ENCODE peak calls at places on chromosomes 2 and 18, in ten cellular contexts. C, Y, P, R, H, S, F, U, D and Z are unnamed samples.

GRCh38 chr2:129499747-129500146 is 479.7 kb upstream of the RAB6C start:
- DNase-seq in C (no peak), Y (peak), P (no peak), R (no peak), H (no peak), S (no peak), F (no peak), U (no peak), D (no peak), Z (no peak)

GRCh38 chr18:51342815-51343214 is 145.3 kb upstream of the MEX3C start:
- DNase-seq in C (no peak), Y (peak), P (no peak), R (no peak), H (no peak), S (no peak), F (no peak), U (no peak), D (no peak), Z (no peak)

GRCh38 chr2:28976584-28976983 is 4.5 kb upstream of the TOGARAM2 start:
- DNase-seq in C (no peak), Y (peak), P (no peak), R (no peak), H (no peak), S (no peak), F (no peak), U (no peak), D (no peak), Z (peak)

GRCh38 chr18:55833543-55833942 is 245.6 kb upstream of the TCF4 start:
- DNase-seq in C (no peak), Y (peak), P (no peak), R (no peak), H (no peak), S (no peak), F (peak), U (no peak), D (no peak), Z (peak)

GRCh38 chr2:26941486-26941885 is 29.0 kb upstream of the MAPRE3 start:
- DNase-seq in C (no peak), Y (peak), P (no peak), R (no peak), H (no peak), S (no peak), F (no peak), U (no peak), D (no peak), Z (no peak)

GRCh38 chr2:26614205-26615128 is 26.7 kb downstream of the CIB4 start:
- DNase-seq in C (no peak), Y (no peak), P (peak), R (no peak), H (peak), S (no peak), F (no peak), U (no peak), D (no peak), Z (no peak)

GRCh38 chr2:7024261-7024660 is 107.0 kb downstream of the RNF144A start:
- DNase-seq in C (no peak), Y (no peak), P (no peak), R (no peak), H (no peak), S (no peak), F (no peak), U (no peak), D (no peak), Z (no peak)

GRCh38 chr18:23626451-23627279 is 36.0 kb downstream of the ANKRD29 start:
- DNase-seq in C (no peak), Y (peak), P (no peak), R (peak), H (no peak), S (no peak), F (no peak), U (no peak), D (no peak), Z (no peak)

GRCh38 chr2:100852999-100853908 is 33.3 kb downstream of the NPAS2 start:
- DNase-seq in C (no peak), Y (no peak), P (peak), R (no peak), H (no peak), S (no peak), F (no peak), U (no peak), D (no peak), Z (no peak)

GRCh38 chr18:25921677-25922421 is 168.6 kb downstream of the SS18 start:
- DNase-seq in C (peak), Y (peak), P (peak), R (peak), H (no peak), S (no peak), F (peak), U (no peak), D (no peak), Z (peak)